ENCODE peak calls at places on chromosomes 6 and 20, in four cellular contexts. B, H, I and W are unnamed samples.

GRCh38 chr6:133202610-133203343 is 38.4 kb upstream of the EYA4 start:
- DNase-seq in H (no peak), B (no peak), I (no peak), W (no peak)

GRCh38 chr20:37522258-37523011 is 1.4 kb downstream of the NNAT start:
- DNase-seq in I (no peak), B (no peak), H (no peak), W (no peak)

GRCh38 chr20:59785986-59786753 is 147.3 kb downstream of the SYCP2 start:
- DNase-seq in I (no peak), H (no peak), B (no peak), W (no peak)

GRCh38 chr6:36224918-36225461 is 28.4 kb downstream of the BRPF3 start:
- DNase-seq in H (no peak), I (no peak), B (no peak), W (no peak)

GRCh38 chr20:48831702-48832422 is 4.1 kb upstream of the PREX1 start:
- DNase-seq in I (peak), H (no peak), B (peak), W (no peak)

GRCh38 chr20:50029697-50030428 is 47.1 kb downstream of the SNAI1 start:
- DNase-seq in I (no peak), B (peak), H (no peak), W (no peak)

GRCh38 chr6:159306134-159306537 is 136.9 kb downstream of the FNDC1 start:
- DNase-seq in B (no peak), H (no peak), I (no peak), W (no peak)

GRCh38 chr6:55980627-55981211 is 105.3 kb upstream of the BMP5 start:
- DNase-seq in B (no peak), H (no peak), I (peak), W (no peak)

GRCh38 chr6:157813191-157813590 is 9.9 kb upstream of the SNX9 start:
- DNase-seq in I (peak), B (no peak), H (no peak), W (no peak)

GRCh38 chr20:7505835-7506221 is 434.4 kb downstream of the HAO1 start:
- DNase-seq in H (no peak), B (no peak), I (no peak), W (no peak)

GRCh38 chr6:2940010-2940850 is 31.1 kb downstream of the SERPINB6 start:
- DNase-seq in I (peak), B (no peak), H (peak), W (peak)

GRCh38 chr6:38391909-38392614 is 247.7 kb downstream of the BTBD9 start:
- DNase-seq in B (no peak), I (no peak), H (no peak), W (no peak)

GRCh38 chr6:143694013-143694412 is 16.2 kb downstream of the PHACTR2 start:
- DNase-seq in H (no peak), B (no peak), I (no peak), W (no peak)

GRCh38 chr6:139027620-139028182 is 844 bp upstream of the ABRACL start:
- DNase-seq in H (no peak), I (peak), B (peak), W (peak)

GRCh38 chr6:15244605-15245360 is 1.1 kb upstream of the JARID2 start:
- DNase-seq in H (peak), B (peak), I (peak), W (no peak)

GRCh38 chr6:49839162-49839561 is 27.2 kb downstream of the CRISP1 start:
- DNase-seq in I (no peak), B (no peak), H (no peak), W (no peak)

GRCh38 chr6:9520417-9521151 is 894.3 kb downstream of the TFAP2A start:
- DNase-seq in H (no peak), I (no peak), B (no peak), W (no peak)

GRCh38 chr20:5100684-5101347 is 18.9 kb downstream of the PCNA start:
- DNase-seq in B (peak), I (peak), H (peak), W (peak)

GRCh38 chr20:60823001-60823649 is 428.9 kb upstream of the CDH4 start:
- DNase-seq in I (peak), B (no peak), H (no peak), W (no peak)

GRCh38 chr20:19181552-19181951 is 30.9 kb upstream of the SLC24A3 start:
- DNase-seq in H (no peak), B (no peak), I (no peak), W (no peak)

GRCh38 chr20:31863296-31864085 is 6.8 kb downstream of the DUSP15 start:
- DNase-seq in B (no peak), I (no peak), H (no peak), W (no peak)

GRCh38 chr6:117498159-117498558 is 15.7 kb downstream of the DCBLD1 start:
- DNase-seq in I (no peak), B (no peak), H (no peak), W (no peak)

GRCh38 chr6:40996591-40997247 is 42.3 kb downstream of the UNC5CL start:
- DNase-seq in H (no peak), B (no peak), I (no peak), W (no peak)

GRCh38 chr6:128538763-128539162 is 18.4 kb upstream of the PTPRK start:
- DNase-seq in H (no peak), I (no peak), B (no peak), W (no peak)

GRCh38 chr20:14127831-14128230 is 132.5 kb downstream of the MACROD2 start:
- DNase-seq in H (no peak), B (no peak), I (no peak), W (no peak)

GRCh38 chr6:168782211-168782729 is 341.3 kb downstream of the SMOC2 start:
- DNase-seq in H (no peak), I (no peak), B (no peak), W (no peak)

GRCh38 chr20:801678-802077 is 31.8 kb upstream of the FAM110A start:
- DNase-seq in B (no peak), I (no peak), H (no peak), W (no peak)

GRCh38 chr6:116127771-116128493 is 2.0 kb upstream of the COL10A1 start:
- DNase-seq in H (no peak), B (no peak), I (no peak), W (no peak)

GRCh38 chr20:17712708-17713107 is 12.9 kb downstream of the BANF2 start:
- DNase-seq in B (no peak), H (no peak), I (no peak), W (no peak)

GRCh38 chr6:166604328-166604727 is 17.9 kb upstream of the RAMACL start:
- DNase-seq in I (no peak), H (no peak), B (no peak), W (no peak)

GRCh38 chr6:38713812-38714211 is 1.3 kb upstream of the DNAH8 start:
- DNase-seq in B (no peak), H (peak), I (no peak), W (peak)

GRCh38 chr20:23087587-23088275 is 1.6 kb upstream of the CD93 start:
- DNase-seq in I (no peak), H (no peak), B (no peak), W (no peak)

DNA sequence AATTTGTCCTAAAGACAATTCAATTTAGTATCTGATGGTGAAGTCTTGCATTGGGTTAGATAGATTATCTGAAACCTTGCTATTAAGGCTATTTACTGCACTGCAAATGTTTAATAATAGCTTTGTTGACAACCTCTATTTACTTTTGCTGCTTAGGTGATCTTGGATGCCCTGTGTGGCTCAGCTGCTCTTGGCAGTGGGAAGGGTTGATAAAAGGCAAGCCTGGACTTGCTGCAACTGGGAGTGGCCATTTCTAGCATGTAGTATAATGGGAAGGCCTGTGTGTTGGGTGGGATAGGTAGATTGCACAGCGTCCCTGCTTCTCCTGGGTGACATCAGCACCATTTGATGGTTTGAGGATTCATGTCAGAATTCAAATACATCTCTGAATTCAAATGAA is 49.1 kb downstream of the ARMC2 start:
- DNase-seq in B (peak), H (no peak), I (no peak), W (no peak)
- H3K27ac ChIP-seq in B (no peak), H (no peak), I (no peak), W (no peak)

GRCh38 chr20:45822863-45823262 is 4.2 kb downstream of the TNNC2 start:
- DNase-seq in I (no peak), B (no peak), H (no peak), W (no peak)
- H3K4me3 ChIP-seq in I (no peak), B (no peak), H (no peak), W (no peak)

DNA sequence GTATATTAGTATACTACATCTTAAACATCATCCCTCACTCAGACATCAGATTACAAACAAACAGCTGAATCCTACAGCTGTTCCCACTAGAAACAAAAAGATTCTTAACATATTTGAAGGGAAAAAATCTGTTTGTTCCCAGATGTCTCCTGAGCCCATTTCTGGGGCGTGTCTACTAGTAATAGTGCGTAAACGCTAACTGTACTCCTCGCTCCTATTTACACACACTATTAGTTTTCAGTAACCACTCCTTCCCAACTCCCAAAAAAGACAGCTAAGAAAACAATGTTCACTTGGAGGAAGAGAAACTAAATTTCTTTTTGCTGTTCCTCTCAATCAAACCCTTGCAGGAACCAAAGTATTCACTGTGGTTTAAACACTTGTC is 118.4 kb downstream of the BACH2 start:
- DNase-seq in I (no peak), H (no peak), B (no peak), W (no peak)
- H3K27ac ChIP-seq in I (no peak), H (peak), B (no peak), W (no peak)

DNA sequence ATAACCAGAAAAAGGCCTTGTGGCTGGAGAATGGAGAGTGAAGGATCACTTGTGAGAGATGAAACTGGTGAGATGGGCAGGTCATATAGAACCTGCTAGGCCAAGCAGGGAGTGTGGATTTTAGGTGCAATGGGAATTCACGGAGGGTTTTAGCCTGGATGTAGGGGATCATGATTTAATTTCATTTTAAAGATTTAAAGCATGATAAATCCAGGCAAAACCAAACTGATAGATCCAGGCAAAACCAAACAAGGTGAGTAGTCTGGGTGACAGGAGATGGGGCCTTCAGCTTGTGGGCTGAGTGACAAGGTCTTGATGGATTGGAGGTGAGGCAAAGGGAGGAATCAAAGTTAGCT is 1.5 kb upstream of the PLCG1 start:
- DNase-seq in H (no peak), B (no peak), I (no peak), W (no peak)
- H3K4me3 ChIP-seq in H (peak), B (no peak), I (peak), W (no peak)

GRCh38 chr6:42224222-42225042 is 6.8 kb upstream of the MRPS10 start:
- DNase-seq in H (no peak), I (no peak), B (no peak), W (no peak)

GRCh38 chr6:42226251-42227143 is 8.8 kb upstream of the MRPS10 start:
- DNase-seq in B (no peak), I (no peak), H (no peak), W (no peak)

GRCh38 chr6:42227173-42227850 is 9.7 kb upstream of the MRPS10 start:
- DNase-seq in B (no peak), H (no peak), I (no peak), W (no peak)

GRCh38 chr6:42225419-42225818 is 7.8 kb upstream of the MRPS10 start:
- DNase-seq in H (no peak), B (no peak), I (no peak), W (no peak)

GRCh38 chr6:42225043-42225368 is 7.3 kb upstream of the MRPS10 start:
- DNase-seq in B (no peak), I (no peak), H (no peak), W (no peak)
- H3K27ac ChIP-seq in B (no peak), I (no peak), H (no peak), W (no peak)

DNA sequence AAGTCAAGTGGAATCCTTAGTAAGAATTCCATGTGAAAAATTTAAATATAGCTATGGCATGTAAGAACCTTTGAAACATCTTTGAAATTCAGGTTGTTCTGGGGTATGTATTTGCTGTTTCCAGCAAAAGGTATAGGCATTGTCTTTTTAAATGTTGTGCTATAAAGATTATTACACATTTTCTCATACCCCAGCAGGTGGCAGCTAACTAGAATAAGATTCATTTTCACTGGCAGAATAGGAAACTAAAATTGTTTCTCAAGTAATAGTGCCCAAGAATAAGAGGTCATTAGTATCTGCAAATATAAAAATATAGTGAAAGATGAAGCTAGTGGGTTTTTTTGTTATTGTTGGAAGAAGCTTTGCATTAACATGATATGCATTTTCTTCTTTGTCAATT is 1.8 kb downstream of the GRIK2 start:
- DNase-seq in I (no peak), B (no peak), H (no peak), W (no peak)
- H3K4me3 ChIP-seq in I (no peak), B (no peak), H (no peak), W (no peak)

GRCh38 chr6:125546827-125547226 is 202.6 kb upstream of the HEY2 start:
- DNase-seq in B (no peak), I (no peak), H (no peak), W (no peak)
- H3K27ac ChIP-seq in B (no peak), I (no peak), H (no peak), W (no peak)

GRCh38 chr20:63537525-63538203 is 488 bp upstream of the PTK6 start:
- DNase-seq in I (peak), H (peak), B (peak), W (peak)
- H3K4me3 ChIP-seq in I (no peak), H (peak), B (peak), W (no peak)